ENCODE peak calls at places on chromosome 15, in nine cellular contexts. Q, V, W, T, G, B, J, A and H are unnamed samples.

GRCh38 chr15:88918738-88919137 is 5.6 kb upstream of the MFGE8 start:
- DNase-seq in Q (no peak), V (peak), W (no peak), T (peak), G (peak), B (peak), J (no peak), A (no peak), H (peak)

GRCh38 chr15:41934843-41935242 is 37.5 kb downstream of the EHD4 start:
- DNase-seq in Q (peak), V (no peak), W (peak), T (peak), G (no peak), B (peak), J (no peak), A (no peak), H (no peak)

GRCh38 chr15:39588531-39589192 is 7.8 kb downstream of the THBS1 start:
- DNase-seq in Q (no peak), V (no peak), W (no peak), T (no peak), G (no peak), B (no peak), J (no peak), A (no peak), H (no peak)

GRCh38 chr15:32849769-32850668 is 132.2 kb downstream of the GREM1 start:
- DNase-seq in Q (no peak), V (peak), W (no peak), T (peak), G (no peak), B (no peak), J (no peak), A (no peak), H (peak)

GRCh38 chr15:99002226-99002625 is 5.4 kb downstream of the PGPEP1L start:
- DNase-seq in Q (no peak), V (no peak), W (no peak), T (no peak), G (no peak), B (no peak), J (no peak), A (no peak), H (no peak)

GRCh38 chr15:56369234-56369633 is 4.0 kb downstream of the TEX9 start:
- DNase-seq in Q (no peak), V (no peak), W (no peak), T (no peak), G (no peak), B (no peak), J (no peak), A (no peak), H (no peak)

GRCh38 chr15:79092382-79092781 is 1.8 kb upstream of the RASGRF1 start:
- DNase-seq in Q (no peak), V (no peak), W (no peak), T (no peak), G (no peak), B (no peak), J (no peak), A (no peak), H (no peak)

GRCh38 chr15:56886450-56886856 is 32.0 kb upstream of the TCF12 start:
- DNase-seq in Q (no peak), V (peak), W (peak), T (no peak), G (no peak), B (peak), J (peak), A (no peak), H (no peak)

GRCh38 chr15:99651023-99651807 is 82.0 kb downstream of the LYSMD4 start:
- DNase-seq in Q (no peak), V (peak), W (no peak), T (peak), G (no peak), B (no peak), J (no peak), A (no peak), H (peak)

GRCh38 chr15:45169608-45170480 is 17.9 kb downstream of the SHF start:
- DNase-seq in Q (no peak), V (no peak), W (no peak), T (no peak), G (no peak), B (no peak), J (no peak), A (no peak), H (no peak)

GRCh38 chr15:95520511-95520910 is 810.0 kb upstream of the NR2F2 start:
- DNase-seq in Q (no peak), V (no peak), W (no peak), T (no peak), G (no peak), B (no peak), J (no peak), A (no peak), H (no peak)

GRCh38 chr15:94445529-94446160 is 214.3 kb downstream of the MCTP2 start:
- DNase-seq in Q (no peak), V (no peak), W (no peak), T (no peak), G (no peak), B (no peak), J (no peak), A (no peak), H (no peak)

GRCh38 chr15:60703196-60703933 is 224.4 kb upstream of the ICE2 start:
- DNase-seq in Q (no peak), V (no peak), W (no peak), T (no peak), G (no peak), B (no peak), J (no peak), A (no peak), H (no peak)

GRCh38 chr15:73934281-73934680 is 8.0 kb downstream of the LOXL1 start:
- DNase-seq in Q (peak), V (no peak), W (no peak), T (no peak), G (no peak), B (no peak), J (no peak), A (no peak), H (no peak)

GRCh38 chr15:93861956-93862741 is 369.2 kb upstream of the MCTP2 start:
- DNase-seq in Q (peak), V (no peak), W (no peak), T (no peak), G (no peak), B (peak), J (no peak), A (no peak), H (peak)

GRCh38 chr15:56320316-56320715 is 44.9 kb upstream of the TEX9 start:
- DNase-seq in Q (no peak), V (no peak), W (no peak), T (no peak), G (no peak), B (no peak), J (no peak), A (no peak), H (no peak)

GRCh38 chr15:87089551-87089950 is 1009.9 kb downstream of the AGBL1 start:
- DNase-seq in Q (no peak), V (no peak), W (no peak), T (no peak), G (no peak), B (no peak), J (no peak), A (no peak), H (no peak)

GRCh38 chr15:57079446-57079845 is 161.0 kb downstream of the TCF12 start:
- DNase-seq in Q (no peak), V (no peak), W (no peak), T (no peak), G (no peak), B (no peak), J (no peak), A (peak), H (no peak)

GRCh38 chr15:56950979-56951378 is 32.5 kb downstream of the TCF12 start:
- DNase-seq in Q (no peak), V (no peak), W (no peak), T (no peak), G (no peak), B (no peak), J (no peak), A (no peak), H (no peak)

GRCh38 chr15:41607033-41607432 is 48.0 kb downstream of the TYRO3 start:
- DNase-seq in Q (no peak), V (peak), W (no peak), T (peak), G (no peak), B (no peak), J (no peak), A (peak), H (no peak)

GRCh38 chr15:60010467-60011257 is 6.6 kb downstream of the FOXB1 start:
- DNase-seq in Q (no peak), V (no peak), W (no peak), T (no peak), G (no peak), B (no peak), J (no peak), A (no peak), H (no peak)

GRCh38 chr15:93997071-93997658 is 234.2 kb upstream of the MCTP2 start:
- DNase-seq in Q (no peak), V (peak), W (no peak), T (peak), G (no peak), B (no peak), J (no peak), A (no peak), H (no peak)

GRCh38 chr15:99729920-99730319 is 3.3 kb downstream of the LYSMD4 start:
- DNase-seq in Q (no peak), V (peak), W (no peak), T (peak), G (peak), B (peak), J (peak), A (peak), H (no peak)

GRCh38 chr15:43987924-43988323 is 161.1 kb downstream of the WDR76 start:
- DNase-seq in Q (no peak), V (no peak), W (no peak), T (no peak), G (no peak), B (no peak), J (no peak), A (no peak), H (no peak)

GRCh38 chr15:80180986-80181385 is 28.2 kb downstream of the FAH start:
- DNase-seq in Q (no peak), V (no peak), W (no peak), T (no peak), G (no peak), B (no peak), J (no peak), A (no peak), H (no peak)

GRCh38 chr15:60592386-60593339 is 113.7 kb upstream of the ICE2 start:
- DNase-seq in Q (peak), V (peak), W (peak), T (peak), G (peak), B (peak), J (peak), A (peak), H (peak)

GRCh38 chr15:78944202-78944625 is 632 bp downstream of the CTSH start:
- DNase-seq in Q (no peak), V (no peak), W (no peak), T (no peak), G (no peak), B (peak), J (no peak), A (no peak), H (no peak)

GRCh38 chr15:28243901-28244300 is 78.1 kb downstream of the HERC2 start:
- DNase-seq in Q (no peak), V (no peak), W (no peak), T (no peak), G (no peak), B (no peak), J (no peak), A (no peak), H (no peak)

GRCh38 chr15:53160092-53160704 is 370.1 kb upstream of the ONECUT1 start:
- DNase-seq in Q (no peak), V (no peak), W (no peak), T (no peak), G (no peak), B (peak), J (no peak), A (no peak), H (no peak)

DNA sequence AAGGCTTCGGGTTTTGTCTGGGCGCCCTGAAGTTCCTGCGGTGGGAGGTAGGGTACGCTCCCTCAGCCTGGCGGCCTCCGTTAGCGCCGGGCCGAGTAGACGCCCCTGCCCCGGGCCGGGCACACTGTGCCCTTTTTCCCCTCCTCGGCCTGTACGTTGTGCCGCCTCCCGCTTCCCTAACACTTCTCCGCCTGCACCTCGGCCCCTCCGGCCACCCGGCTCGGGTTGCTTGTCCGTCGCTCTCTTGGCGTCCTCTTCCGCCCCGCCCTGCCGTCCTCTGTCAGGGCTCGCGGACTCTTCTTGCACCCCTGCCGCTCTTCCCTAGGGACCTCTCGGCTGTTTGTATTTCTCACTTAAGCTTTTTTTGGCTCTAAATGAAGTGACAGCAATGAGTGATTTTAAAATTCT is 384 bp downstream of the KNL1 start:
- DNase-seq in Q (peak), V (peak), W (no peak), T (peak), G (peak), B (peak), J (peak), A (no peak), H (no peak)
- H3K27ac ChIP-seq in Q (peak), V (peak), W (peak), T (peak), G (peak), B (peak), J (no peak), A (no peak), H (peak)

GRCh38 chr15:71337197-71337845 is 222.1 kb downstream of the THSD4 start:
- DNase-seq in Q (no peak), V (no peak), W (no peak), T (peak), G (no peak), B (no peak), J (no peak), A (no peak), H (peak)
- H3K27ac ChIP-seq in Q (no peak), V (no peak), W (no peak), T (peak), G (peak), B (no peak), J (no peak), A (no peak), H (peak)

GRCh38 chr15:34209421-34210282 is at the start of gene KATNBL1:
- DNase-seq in Q (peak), V (peak), W (peak), T (peak), G (peak), B (peak), J (peak), A (peak), H (peak)

GRCh38 chr15:34216527-34217270 is 6.8 kb upstream of the KATNBL1 start:
- DNase-seq in Q (no peak), V (no peak), W (no peak), T (no peak), G (no peak), B (no peak), J (no peak), A (no peak), H (no peak)

GRCh38 chr15:34217587-34218225 is 7.1 kb upstream of the EMC4 start:
- DNase-seq in Q (no peak), V (peak), W (no peak), T (peak), G (no peak), B (no peak), J (no peak), A (no peak), H (peak)

GRCh38 chr15:34213690-34214089 is 3.8 kb upstream of the KATNBL1 start:
- DNase-seq in Q (no peak), V (no peak), W (no peak), T (no peak), G (no peak), B (no peak), J (no peak), A (no peak), H (no peak)

DNA sequence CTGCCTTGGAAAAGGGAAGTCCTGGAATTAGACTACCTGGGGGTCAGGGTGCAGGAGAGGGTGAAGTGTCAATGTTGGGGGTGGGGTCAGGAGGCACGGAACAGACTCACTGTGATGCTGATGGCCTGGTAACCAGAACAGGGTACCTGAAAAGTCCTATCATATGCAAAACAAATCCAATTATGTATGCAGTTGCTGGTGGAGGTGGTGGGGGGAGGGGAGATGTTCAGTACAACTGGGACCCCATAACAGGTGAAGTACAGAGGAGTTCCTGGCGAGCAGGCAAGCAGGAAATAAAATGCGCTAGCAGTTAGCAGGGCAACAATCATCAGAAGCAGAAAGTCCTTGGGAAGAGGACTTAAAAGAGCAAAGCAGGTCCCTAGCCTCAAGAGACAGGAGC is 4.2 kb upstream of the KATNBL1 start:
- DNase-seq in Q (no peak), V (no peak), W (no peak), T (no peak), G (no peak), B (no peak), J (no peak), A (no peak), H (no peak)
- H3K27ac ChIP-seq in Q (no peak), V (no peak), W (no peak), T (no peak), G (no peak), B (no peak), J (no peak), A (no peak), H (no peak)

GRCh38 chr15:81288040-81288439 is 35.9 kb downstream of the STARD5 start:
- DNase-seq in Q (no peak), V (no peak), W (no peak), T (no peak), G (no peak), B (no peak), J (no peak), A (no peak), H (no peak)
- H3K27ac ChIP-seq in Q (no peak), V (no peak), W (no peak), T (no peak), G (no peak), B (no peak), J (no peak), A (no peak), H (no peak)

DNA sequence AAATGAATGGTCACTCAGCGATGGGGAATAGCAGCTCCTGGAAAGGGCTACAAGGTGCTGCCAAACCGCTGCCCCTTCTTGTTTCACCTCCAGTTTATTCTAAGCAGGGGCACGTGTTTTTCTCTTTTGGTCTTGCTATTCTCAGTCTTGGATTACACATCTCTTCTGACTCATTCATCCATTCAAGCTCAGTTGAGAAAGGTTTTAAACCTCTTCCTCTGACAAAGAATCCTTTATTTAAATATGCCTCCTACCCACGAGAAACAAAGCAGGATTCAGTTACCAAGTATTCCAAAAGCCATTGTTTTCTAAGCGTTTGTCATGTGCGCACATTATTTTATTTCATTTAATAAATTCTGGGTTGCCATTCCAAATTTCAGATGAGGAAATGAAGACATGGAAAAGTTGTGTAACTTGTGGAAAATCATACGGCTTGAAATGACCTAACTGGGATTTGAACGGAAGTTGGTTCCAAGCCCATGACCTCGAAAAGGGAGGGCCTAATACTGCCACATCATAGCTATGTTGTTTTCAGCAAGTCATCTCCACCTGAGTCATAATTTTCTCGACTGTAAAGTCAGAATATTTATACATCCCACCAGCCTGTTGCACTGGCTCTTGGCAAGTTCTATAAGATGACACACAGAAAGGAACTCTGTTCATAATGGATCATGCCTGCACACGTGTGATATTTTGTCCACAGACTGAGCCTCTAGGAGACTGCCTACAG is 292.0 kb upstream of the SLCO3A1 start:
- DNase-seq in Q (no peak), V (peak), W (no peak), T (peak), G (peak), B (peak), J (no peak), A (no peak), H (peak)
- H3K27ac ChIP-seq in Q (no peak), V (peak), W (no peak), T (peak), G (peak), B (no peak), J (no peak), A (peak), H (peak)